ENCODE peak calls at places on chromosomes 11 and 22, in five cellular contexts. One of them, this sample, is unnamed.

GRCh38 chr22:32583921-32584335 is 109.3 kb downstream of the FBXO7 start:
- DNase-seq in cardiac fibroblast: peak
- DNase-seq in fibroblast of mammary gland: peak
- DNase-seq in iPS DF 6.9: no peak
- DNase-seq in AG04449: no peak
- DNase-seq in this sample: peak

GRCh38 chr11:9906043-9906791 is 242.3 kb downstream of the SWAP70 start:
- DNase-seq in cardiac fibroblast: peak
- DNase-seq in fibroblast of mammary gland: peak
- DNase-seq in iPS DF 6.9: peak
- DNase-seq in AG04449: peak
- DNase-seq in this sample: peak

GRCh38 chr11:41982975-41983374 is 523.5 kb upstream of the LRRC4C start:
- DNase-seq in iPS DF 6.9: no peak
- DNase-seq in AG04449: no peak
- DNase-seq in cardiac fibroblast: no peak
- DNase-seq in fibroblast of mammary gland: no peak
- DNase-seq in this sample: no peak

GRCh38 chr22:27879923-27880322 is 39.1 kb downstream of the PITPNB start:
- DNase-seq in iPS DF 6.9: peak
- DNase-seq in fibroblast of mammary gland: peak
- DNase-seq in cardiac fibroblast: peak
- DNase-seq in AG04449: no peak
- DNase-seq in this sample: no peak

GRCh38 chr22:49960967-49961600 is 512 bp downstream of the PIM3 start:
- DNase-seq in iPS DF 6.9: no peak
- DNase-seq in AG04449: no peak
- DNase-seq in cardiac fibroblast: peak
- DNase-seq in fibroblast of mammary gland: no peak
- DNase-seq in this sample: peak

GRCh38 chr22:35559354-35560005 is 18.8 kb downstream of the RASD2 start:
- DNase-seq in AG04449: no peak
- DNase-seq in fibroblast of mammary gland: no peak
- DNase-seq in iPS DF 6.9: no peak
- DNase-seq in cardiac fibroblast: no peak
- DNase-seq in this sample: no peak

GRCh38 chr11:23006730-23007129 is 146.5 kb upstream of the CCDC179 start:
- DNase-seq in AG04449: no peak
- DNase-seq in iPS DF 6.9: no peak
- DNase-seq in fibroblast of mammary gland: no peak
- DNase-seq in cardiac fibroblast: no peak
- DNase-seq in this sample: no peak

GRCh38 chr11:122733301-122733686 is 77.8 kb downstream of the UBASH3B start:
- DNase-seq in AG04449: no peak
- DNase-seq in cardiac fibroblast: peak
- DNase-seq in fibroblast of mammary gland: peak
- DNase-seq in iPS DF 6.9: no peak
- DNase-seq in this sample: peak

GRCh38 chr11:60942207-60942606 is 9.8 kb downstream of the SLC15A3 start:
- DNase-seq in AG04449: no peak
- DNase-seq in cardiac fibroblast: no peak
- DNase-seq in iPS DF 6.9: no peak
- DNase-seq in fibroblast of mammary gland: no peak
- DNase-seq in this sample: no peak

GRCh38 chr11:69666752-69667536 is 8.2 kb downstream of the LTO1 start:
- DNase-seq in iPS DF 6.9: no peak
- DNase-seq in AG04449: no peak
- DNase-seq in cardiac fibroblast: no peak
- DNase-seq in fibroblast of mammary gland: no peak
- DNase-seq in this sample: no peak

GRCh38 chr22:46296257-46297150 is at the start of gene GTSE1:
- DNase-seq in iPS DF 6.9: peak
- DNase-seq in cardiac fibroblast: peak
- DNase-seq in AG04449: peak
- DNase-seq in fibroblast of mammary gland: peak
- DNase-seq in this sample: peak

GRCh38 chr11:10715571-10715970 is 22.0 kb upstream of the IRAG1 start:
- DNase-seq in iPS DF 6.9: no peak
- DNase-seq in fibroblast of mammary gland: no peak
- DNase-seq in cardiac fibroblast: no peak
- DNase-seq in AG04449: no peak
- DNase-seq in this sample: no peak

GRCh38 chr11:119810478-119811232 is 81.7 kb upstream of the NECTIN1 start:
- DNase-seq in AG04449: no peak
- DNase-seq in cardiac fibroblast: no peak
- DNase-seq in iPS DF 6.9: no peak
- DNase-seq in fibroblast of mammary gland: peak
- DNase-seq in this sample: no peak

GRCh38 chr11:95097209-95097608 is 7.6 kb downstream of the ENDOD1 start:
- DNase-seq in AG04449: no peak
- DNase-seq in fibroblast of mammary gland: no peak
- DNase-seq in iPS DF 6.9: no peak
- DNase-seq in cardiac fibroblast: no peak
- DNase-seq in this sample: no peak

GRCh38 chr22:45007946-45008852 is 1.6 kb downstream of the PHF21B start:
- DNase-seq in AG04449: no peak
- DNase-seq in cardiac fibroblast: no peak
- DNase-seq in iPS DF 6.9: no peak
- DNase-seq in fibroblast of mammary gland: no peak
- DNase-seq in this sample: peak

GRCh38 chr22:45008853-45009751 is 703 bp downstream of the PHF21B start:
- DNase-seq in AG04449: no peak
- DNase-seq in iPS DF 6.9: no peak
- DNase-seq in cardiac fibroblast: peak
- DNase-seq in fibroblast of mammary gland: peak
- DNase-seq in this sample: peak

GRCh38 chr22:45006873-45007246 is 2.9 kb downstream of the PHF21B start:
- DNase-seq in cardiac fibroblast: no peak
- DNase-seq in AG04449: no peak
- DNase-seq in fibroblast of mammary gland: no peak
- DNase-seq in iPS DF 6.9: no peak
- DNase-seq in this sample: no peak

GRCh38 chr22:45006101-45006872 is 3.5 kb downstream of the PHF21B start:
- DNase-seq in AG04449: no peak
- DNase-seq in cardiac fibroblast: no peak
- DNase-seq in iPS DF 6.9: no peak
- DNase-seq in fibroblast of mammary gland: no peak
- DNase-seq in this sample: peak

GRCh38 chr22:45007247-45007945 is 2.4 kb downstream of the PHF21B start:
- DNase-seq in cardiac fibroblast: peak
- DNase-seq in fibroblast of mammary gland: no peak
- DNase-seq in AG04449: no peak
- DNase-seq in iPS DF 6.9: no peak
- DNase-seq in this sample: peak
- H3K4me3 ChIP-seq in cardiac fibroblast: no peak
- H3K4me3 ChIP-seq in fibroblast of mammary gland: no peak
- H3K4me3 ChIP-seq in AG04449: no peak
- H3K4me3 ChIP-seq in iPS DF 6.9: peak
- H3K4me3 ChIP-seq in this sample: peak

GRCh38 chr11:3795131-3796092 is 1.9 kb downstream of the NUP98 start:
- DNase-seq in cardiac fibroblast: no peak
- DNase-seq in AG04449: no peak
- DNase-seq in fibroblast of mammary gland: no peak
- DNase-seq in iPS DF 6.9: no peak
- DNase-seq in this sample: no peak
- H3K4me3 ChIP-seq in cardiac fibroblast: no peak
- H3K4me3 ChIP-seq in AG04449: peak
- H3K4me3 ChIP-seq in fibroblast of mammary gland: peak
- H3K4me3 ChIP-seq in iPS DF 6.9: no peak
- H3K4me3 ChIP-seq in this sample: peak

DNA sequence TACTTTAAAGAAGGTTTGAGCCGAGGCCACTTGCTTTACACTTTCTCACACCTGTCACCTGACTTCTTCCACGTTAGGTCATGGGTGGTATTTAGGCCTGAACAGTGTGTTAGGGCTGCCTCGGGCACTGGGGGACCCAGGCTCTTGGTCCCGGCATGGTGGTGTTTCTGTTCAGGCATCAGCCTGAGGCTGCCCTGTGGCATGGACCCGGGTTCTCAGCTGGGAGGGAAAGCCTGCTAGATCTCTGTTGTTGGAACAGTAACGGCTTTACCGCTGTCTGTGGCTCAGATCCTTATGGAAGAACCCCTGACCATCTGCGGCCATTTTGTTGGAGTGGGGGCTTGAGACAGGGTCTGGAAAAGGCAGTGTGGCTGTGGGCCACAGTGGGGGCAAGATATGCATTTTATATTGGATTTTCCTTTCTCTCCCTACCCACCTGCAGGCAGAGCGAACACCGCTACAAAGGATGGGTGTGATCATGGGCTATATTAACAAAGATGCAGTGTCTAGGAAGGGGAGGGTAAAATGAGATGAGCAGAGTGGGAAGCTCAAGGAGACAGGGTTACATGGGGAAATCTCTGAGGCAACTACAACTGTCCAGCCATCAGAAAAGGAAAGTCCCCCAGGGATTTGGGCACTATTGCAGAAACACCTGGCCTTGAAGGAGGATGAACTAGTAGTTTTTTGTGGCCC is 1.6 kb upstream of the KCNJ11 start:
- DNase-seq in iPS DF 6.9: no peak
- DNase-seq in AG04449: no peak
- DNase-seq in cardiac fibroblast: no peak
- DNase-seq in fibroblast of mammary gland: no peak
- DNase-seq in this sample: no peak
- H3K4me3 ChIP-seq in iPS DF 6.9: no peak
- H3K4me3 ChIP-seq in AG04449: no peak
- H3K4me3 ChIP-seq in cardiac fibroblast: no peak
- H3K4me3 ChIP-seq in fibroblast of mammary gland: no peak
- H3K4me3 ChIP-seq in this sample: no peak

GRCh38 chr11:112175596-112175947 is 260 bp downstream of the BCO2 start:
- DNase-seq in iPS DF 6.9: no peak
- DNase-seq in AG04449: no peak
- DNase-seq in cardiac fibroblast: no peak
- DNase-seq in fibroblast of mammary gland: no peak
- DNase-seq in this sample: no peak
- H3K4me3 ChIP-seq in iPS DF 6.9: no peak
- H3K4me3 ChIP-seq in AG04449: no peak
- H3K4me3 ChIP-seq in cardiac fibroblast: peak
- H3K4me3 ChIP-seq in fibroblast of mammary gland: peak
- H3K4me3 ChIP-seq in this sample: peak

GRCh38 chr11:111539426-111540113 is 950 bp upstream of the LAYN start:
- DNase-seq in fibroblast of mammary gland: no peak
- DNase-seq in iPS DF 6.9: no peak
- DNase-seq in AG04449: no peak
- DNase-seq in cardiac fibroblast: no peak
- DNase-seq in this sample: peak
- H3K4me3 ChIP-seq in fibroblast of mammary gland: peak
- H3K4me3 ChIP-seq in iPS DF 6.9: no peak
- H3K4me3 ChIP-seq in AG04449: peak
- H3K4me3 ChIP-seq in cardiac fibroblast: no peak
- H3K4me3 ChIP-seq in this sample: peak